ENCODE peak calls at places on chromosome 14, in eight cellular contexts. N, D, Y, P, A, C, W and G are unnamed samples.

GRCh38 chr14:96243785-96244184 is 12.2 kb upstream of the BDKRB1 start:
- DNase-seq in N (no peak), D (no peak), Y (no peak), P (peak; percentile 10), A (no peak), C (no peak), W (no peak), G (peak; percentile 45)

GRCh38 chr14:43949410-43949809 is 557.7 kb downstream of the FSCB start:
- DNase-seq in N (no peak), D (no peak), Y (no peak), P (no peak), A (no peak), C (no peak), W (no peak), G (no peak)

GRCh38 chr14:65993103-65993502 is 493.1 kb upstream of the CCDC196 start:
- DNase-seq in N (no peak), D (no peak), Y (no peak), P (no peak), A (no peak), C (no peak), W (no peak), G (no peak)

GRCh38 chr14:23078692-23079116 is 16.2 kb downstream of the ACIN1 start:
- DNase-seq in N (no peak), D (peak; percentile 64), Y (no peak), P (no peak), A (peak; percentile 88), C (peak; percentile 84), W (no peak), G (peak; percentile 72)

GRCh38 chr14:29821665-29822429 is 105.8 kb downstream of the PRKD1 start:
- DNase-seq in N (no peak), D (no peak), Y (no peak), P (no peak), A (no peak), C (no peak), W (no peak), G (no peak)

GRCh38 chr14:72939630-72940029 is 13.4 kb downstream of the DCAF4 start:
- DNase-seq in N (no peak), D (no peak), Y (no peak), P (no peak), A (no peak), C (no peak), W (no peak), G (no peak)

GRCh38 chr14:60114881-60115280 is 23.2 kb downstream of the PCNX4 start:
- DNase-seq in N (no peak), D (no peak), Y (no peak), P (no peak), A (no peak), C (no peak), W (no peak), G (no peak)

GRCh38 chr14:102473559-102473958 is 36.0 kb downstream of the ANKRD9 start:
- DNase-seq in N (no peak), D (no peak), Y (no peak), P (no peak), A (no peak), C (no peak), W (no peak), G (no peak)

GRCh38 chr14:74500417-74501134 is 7.0 kb downstream of the ISCA2 start:
- DNase-seq in N (no peak), D (no peak), Y (no peak), P (no peak), A (no peak), C (peak; percentile 69), W (no peak), G (no peak)